ENCODE peak calls at places on chromosome 18, in six cellular contexts. One of them, this sample, is unnamed.

GRCh38 chr18:35469696-35470095 is 28.1 kb downstream of the INO80C start:
- DNase-seq in breast epithelium: no peak
- DNase-seq in SK-N-MC: no peak
- DNase-seq in H1: no peak
- DNase-seq in spleen: no peak
- DNase-seq in SK-N-SH: no peak
- DNase-seq in this sample: no peak

GRCh38 chr18:75790821-75791220 is 363.3 kb upstream of the SMIM21 start:
- DNase-seq in breast epithelium: no peak
- DNase-seq in spleen: no peak
- DNase-seq in SK-N-MC: no peak
- DNase-seq in H1: no peak
- DNase-seq in SK-N-SH: no peak
- DNase-seq in this sample: no peak

GRCh38 chr18:28432350-28432749 is 255.4 kb upstream of the CDH2 start:
- DNase-seq in breast epithelium: no peak
- DNase-seq in SK-N-SH: no peak
- DNase-seq in H1: no peak
- DNase-seq in spleen: no peak
- DNase-seq in SK-N-MC: no peak
- DNase-seq in this sample: no peak

GRCh38 chr18:46632401-46633089 is 24.5 kb downstream of the LOXHD1 start:
- DNase-seq in SK-N-MC: no peak
- DNase-seq in H1: no peak
- DNase-seq in SK-N-SH: no peak
- DNase-seq in spleen: no peak
- DNase-seq in breast epithelium: no peak
- DNase-seq in this sample: no peak

GRCh38 chr18:23266717-23267446 is 131.6 kb downstream of the CABLES1 start:
- DNase-seq in breast epithelium: no peak
- DNase-seq in spleen: no peak
- DNase-seq in H1: no peak
- DNase-seq in SK-N-MC: no peak
- DNase-seq in SK-N-SH: no peak
- DNase-seq in this sample: no peak

GRCh38 chr18:10067670-10068659 is 154.1 kb downstream of the VAPA start:
- DNase-seq in SK-N-SH: no peak
- DNase-seq in SK-N-MC: no peak
- DNase-seq in H1: no peak
- DNase-seq in spleen: no peak
- DNase-seq in breast epithelium: no peak
- DNase-seq in this sample: no peak

GRCh38 chr18:43279015-43279758 is 1.9 kb upstream of the SYT4 start:
- DNase-seq in SK-N-SH: peak; percentile 73
- DNase-seq in H1: no peak
- DNase-seq in SK-N-MC: peak; percentile 50
- DNase-seq in spleen: no peak
- DNase-seq in breast epithelium: no peak
- DNase-seq in this sample: no peak

GRCh38 chr18:34867520-34867919 is 157.4 kb downstream of the DTNA start:
- DNase-seq in spleen: no peak
- DNase-seq in H1: peak; percentile 46
- DNase-seq in breast epithelium: no peak
- DNase-seq in SK-N-MC: no peak
- DNase-seq in SK-N-SH: peak; percentile 57
- DNase-seq in this sample: no peak

GRCh38 chr18:12906119-12906518 is 22.1 kb upstream of the PTPN2 start:
- DNase-seq in spleen: no peak
- DNase-seq in SK-N-SH: no peak
- DNase-seq in SK-N-MC: no peak
- DNase-seq in breast epithelium: no peak
- DNase-seq in H1: no peak
- DNase-seq in this sample: no peak

GRCh38 chr18:58967643-58968291 is 103.1 kb downstream of the ZNF532 start:
- DNase-seq in breast epithelium: no peak
- DNase-seq in H1: no peak
- DNase-seq in SK-N-MC: no peak
- DNase-seq in spleen: no peak
- DNase-seq in SK-N-SH: no peak
- DNase-seq in this sample: no peak
- H3K36me3 ChIP-seq in breast epithelium: no peaks in the 10 kb centered on the region
- H3K36me3 ChIP-seq in H1: peaks cover 72% of the 10 kb centered on the region
- H3K36me3 ChIP-seq in SK-N-MC: peaks cover 46% of the 10 kb centered on the region
- H3K36me3 ChIP-seq in spleen: peaks cover 6% of the 10 kb centered on the region
- H3K36me3 ChIP-seq in SK-N-SH: peaks cover 17% of the 10 kb centered on the region
- H3K36me3 ChIP-seq in this sample: no peaks in the 10 kb centered on the region

GRCh38 chr18:49753643-49754042 is 59.7 kb downstream of the ACAA2 start:
- DNase-seq in spleen: no peak
- DNase-seq in SK-N-MC: no peak
- DNase-seq in breast epithelium: no peak
- DNase-seq in SK-N-SH: no peak
- DNase-seq in H1: no peak
- DNase-seq in this sample: no peak

GRCh38 chr18:49752095-49752457 is 61.3 kb downstream of the ACAA2 start:
- DNase-seq in H1: no peak
- DNase-seq in SK-N-SH: no peak
- DNase-seq in SK-N-MC: no peak
- DNase-seq in breast epithelium: no peak
- DNase-seq in spleen: no peak
- DNase-seq in this sample: no peak

GRCh38 chr18:49751427-49752094 is 61.8 kb downstream of the ACAA2 start:
- DNase-seq in H1: no peak
- DNase-seq in SK-N-SH: no peak
- DNase-seq in breast epithelium: no peak
- DNase-seq in spleen: peak; percentile 48
- DNase-seq in SK-N-MC: no peak
- DNase-seq in this sample: no peak

GRCh38 chr18:49747876-49748275 is 65.5 kb downstream of the ACAA2 start:
- DNase-seq in breast epithelium: no peak
- DNase-seq in H1: no peak
- DNase-seq in SK-N-SH: no peak
- DNase-seq in SK-N-MC: no peak
- DNase-seq in spleen: no peak
- DNase-seq in this sample: no peak

DNA sequence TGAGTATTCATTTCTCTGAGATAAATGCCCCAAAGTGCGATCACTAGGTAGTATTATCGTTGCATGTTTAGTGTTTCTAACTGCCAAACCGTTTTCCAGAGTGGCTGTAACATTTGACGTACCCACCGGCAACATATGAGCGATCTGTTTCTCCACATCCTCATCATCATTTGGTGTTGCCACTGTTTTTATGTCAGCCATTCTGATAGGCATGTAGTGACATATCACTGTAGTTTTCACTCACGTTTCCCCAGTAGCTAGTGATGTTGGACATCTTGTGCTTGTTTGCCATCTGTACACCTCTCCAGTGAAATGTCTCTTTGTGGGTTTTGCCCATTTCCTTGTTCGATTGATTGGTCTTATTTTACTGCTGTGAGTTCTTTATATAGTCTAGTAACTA is 63.8 kb downstream of the ACAA2 start:
- DNase-seq in SK-N-SH: no peak
- DNase-seq in breast epithelium: no peak
- DNase-seq in spleen: no peak
- DNase-seq in H1: no peak
- DNase-seq in SK-N-MC: no peak
- DNase-seq in this sample: no peak
- TF ChIP-seq POLR2AphosphoS5 in SK-N-SH: no peak
- TF ChIP-seq POLR2AphosphoS5 in breast epithelium: no peak
- TF ChIP-seq POLR2AphosphoS5 in spleen: no peak
- TF ChIP-seq POLR2AphosphoS5 in H1: no peak
- TF ChIP-seq POLR2AphosphoS5 in SK-N-MC: no peak
- TF ChIP-seq POLR2AphosphoS5 in this sample: no peak

GRCh38 chr18:80115035-80115434 is 6.0 kb downstream of the ADNP2 start:
- DNase-seq in spleen: no peak
- DNase-seq in breast epithelium: no peak
- DNase-seq in H1: no peak
- DNase-seq in SK-N-MC: no peak
- DNase-seq in SK-N-SH: no peak
- DNase-seq in this sample: no peak
- H3K36me3 ChIP-seq in spleen: peaks cover 28% of the 10 kb centered on the region
- H3K36me3 ChIP-seq in breast epithelium: no peaks in the 10 kb centered on the region
- H3K36me3 ChIP-seq in H1: peaks cover 32% of the 10 kb centered on the region
- H3K36me3 ChIP-seq in SK-N-MC: peaks cover 42% of the 10 kb centered on the region
- H3K36me3 ChIP-seq in SK-N-SH: peaks cover 35% of the 10 kb centered on the region
- H3K36me3 ChIP-seq in this sample: peaks cover 8% of the 10 kb centered on the region

GRCh38 chr18:58785171-58785805 is 79.4 kb upstream of the ZNF532 start:
- DNase-seq in spleen: no peak
- DNase-seq in breast epithelium: peak; percentile 61
- DNase-seq in H1: peak; percentile 49
- DNase-seq in SK-N-MC: no peak
- DNase-seq in SK-N-SH: no peak
- DNase-seq in this sample: peak; percentile 43
- TF ChIP-seq POLR2AphosphoS5 in spleen: no peak
- TF ChIP-seq POLR2AphosphoS5 in breast epithelium: no peak
- TF ChIP-seq POLR2AphosphoS5 in H1: no peak
- TF ChIP-seq POLR2AphosphoS5 in SK-N-MC: no peak
- TF ChIP-seq POLR2AphosphoS5 in SK-N-SH: no peak
- TF ChIP-seq POLR2AphosphoS5 in this sample: no peak

GRCh38 chr18:62301322-62301721 is 23.8 kb upstream of the TNFRSF11A start:
- DNase-seq in SK-N-MC: no peak
- DNase-seq in H1: no peak
- DNase-seq in spleen: no peak
- DNase-seq in SK-N-SH: no peak
- DNase-seq in breast epithelium: no peak
- DNase-seq in this sample: no peak
- H3K36me3 ChIP-seq in SK-N-MC: no peaks in the 10 kb centered on the region
- H3K36me3 ChIP-seq in H1: peaks cover 18% of the 10 kb centered on the region
- H3K36me3 ChIP-seq in spleen: peaks cover 90% of the 10 kb centered on the region
- H3K36me3 ChIP-seq in SK-N-SH: peaks cover 30% of the 10 kb centered on the region
- H3K36me3 ChIP-seq in breast epithelium: no peaks in the 10 kb centered on the region
- H3K36me3 ChIP-seq in this sample: peaks cover 83% of the 10 kb centered on the region

DNA sequence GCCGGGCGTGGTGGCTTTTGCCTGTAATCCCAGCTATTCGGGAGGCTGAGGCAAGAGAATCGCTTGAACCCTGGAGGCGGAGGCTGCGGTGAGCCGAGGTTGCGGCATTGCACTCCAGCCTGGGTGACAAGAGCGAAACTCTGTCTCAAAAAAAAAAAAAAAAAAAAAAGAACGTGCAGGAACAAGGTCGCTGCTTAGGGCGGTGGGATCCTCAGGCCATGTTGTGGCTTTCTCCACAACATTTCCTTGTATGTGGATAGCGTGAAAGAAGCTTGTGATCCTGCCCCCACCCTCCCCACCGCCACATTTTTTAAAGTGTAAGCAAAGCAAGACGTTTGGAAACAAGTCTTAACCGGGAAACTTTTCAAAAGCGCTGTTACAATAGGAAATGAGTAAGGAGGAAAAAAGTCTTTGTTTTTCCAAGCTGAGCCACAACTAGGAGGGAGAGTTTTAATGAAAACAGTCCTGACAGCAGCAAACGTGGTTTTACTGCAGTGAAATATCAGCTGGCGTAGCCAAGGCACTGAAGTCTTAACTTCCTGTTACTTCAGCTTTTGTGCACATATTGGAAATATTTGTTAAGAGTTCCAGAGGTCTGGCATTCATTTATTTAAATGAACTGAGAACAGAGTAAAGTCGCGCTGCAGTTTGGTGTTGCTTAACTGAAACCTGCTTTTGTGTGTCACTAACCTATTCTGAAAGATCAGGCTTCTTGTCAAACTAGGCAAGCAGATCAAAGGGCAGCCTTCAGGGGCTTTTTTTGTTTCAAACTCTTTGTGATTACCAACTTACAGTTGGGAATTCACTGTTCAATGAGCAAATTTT is 3.8 kb downstream of the TGIF1 start:
- DNase-seq in SK-N-MC: peak; percentile 87
- DNase-seq in SK-N-SH: no peak
- DNase-seq in H1: no peak
- DNase-seq in spleen: peak; percentile 79
- DNase-seq in breast epithelium: peak; percentile 63
- DNase-seq in this sample: peak; percentile 41
- TF ChIP-seq POLR2AphosphoS5 in SK-N-MC: peak; percentile 10
- TF ChIP-seq POLR2AphosphoS5 in SK-N-SH: no peak
- TF ChIP-seq POLR2AphosphoS5 in H1: no peak
- TF ChIP-seq POLR2AphosphoS5 in spleen: peak; percentile 12
- TF ChIP-seq POLR2AphosphoS5 in breast epithelium: peak; percentile 54
- TF ChIP-seq POLR2AphosphoS5 in this sample: peak; percentile 74

DNA sequence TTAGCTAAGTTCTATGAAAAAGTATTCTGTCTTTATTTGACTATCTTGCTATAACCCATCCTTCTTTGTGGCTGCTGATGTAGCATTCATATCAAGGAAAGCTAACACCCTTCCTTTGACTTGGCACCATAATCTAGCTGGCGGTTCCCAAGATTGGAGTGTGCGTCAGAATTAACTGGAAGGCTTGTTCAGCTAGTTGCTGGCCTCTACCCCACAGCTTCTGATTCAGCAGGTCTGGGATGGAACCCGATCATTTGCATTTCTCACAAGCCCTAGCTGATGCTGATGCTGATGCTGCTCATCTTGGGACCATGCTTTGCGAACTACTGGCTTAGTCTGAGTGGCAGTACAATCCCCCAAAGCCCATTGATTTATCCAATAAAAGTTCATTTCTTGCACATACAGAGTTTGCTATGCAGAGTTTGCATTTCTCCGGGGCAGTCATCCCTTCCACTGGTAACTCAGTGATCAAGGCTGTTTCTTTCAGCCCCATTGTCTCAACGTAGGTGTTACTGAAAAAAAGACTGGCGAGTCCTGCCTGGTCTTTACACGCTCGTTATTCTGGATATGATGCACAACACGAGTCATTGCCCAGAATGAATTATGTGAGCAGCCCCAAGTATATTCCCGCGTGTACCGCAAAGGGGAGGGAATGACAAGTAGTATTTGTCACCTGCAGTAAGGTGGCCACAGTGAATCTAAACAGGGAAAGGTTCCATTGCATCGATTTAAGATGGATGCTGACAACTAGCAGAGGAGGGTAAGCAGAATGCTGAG is 96.5 kb downstream of the ZNF532 start:
- DNase-seq in SK-N-SH: no peak
- DNase-seq in SK-N-MC: no peak
- DNase-seq in breast epithelium: no peak
- DNase-seq in H1: no peak
- DNase-seq in spleen: no peak
- DNase-seq in this sample: no peak
- H3K36me3 ChIP-seq in SK-N-SH: peaks cover 26% of the 10 kb centered on the region
- H3K36me3 ChIP-seq in SK-N-MC: peaks cover 40% of the 10 kb centered on the region
- H3K36me3 ChIP-seq in breast epithelium: no peaks in the 10 kb centered on the region
- H3K36me3 ChIP-seq in H1: peaks cover 70% of the 10 kb centered on the region
- H3K36me3 ChIP-seq in spleen: peaks cover 23% of the 10 kb centered on the region
- H3K36me3 ChIP-seq in this sample: peaks cover 44% of the 10 kb centered on the region

GRCh38 chr18:36668349-36668748 is 160.5 kb downstream of the TPGS2 start:
- DNase-seq in SK-N-MC: no peak
- DNase-seq in SK-N-SH: no peak
- DNase-seq in spleen: no peak
- DNase-seq in H1: no peak
- DNase-seq in breast epithelium: no peak
- DNase-seq in this sample: no peak
- TF ChIP-seq POLR2AphosphoS5 in SK-N-MC: no peak
- TF ChIP-seq POLR2AphosphoS5 in SK-N-SH: no peak
- TF ChIP-seq POLR2AphosphoS5 in spleen: no peak
- TF ChIP-seq POLR2AphosphoS5 in H1: no peak
- TF ChIP-seq POLR2AphosphoS5 in breast epithelium: no peak
- TF ChIP-seq POLR2AphosphoS5 in this sample: no peak

This sample was measured in stomach.